ENCODE peak calls at places on chromosomes 13 and 19, in four cellular contexts. One of them, this sample, is unnamed.

GRCh38 chr19:35710784-35711723 is 6.7 kb downstream of the ZBTB32 start:
- DNase-seq in H1: no peak
- DNase-seq in suprapubic skin: no peak
- DNase-seq in A549: no peak
- DNase-seq in this sample: no peak

GRCh38 chr19:2064788-2065524 is 13.9 kb upstream of the MKNK2 start:
- DNase-seq in H1: no peak
- DNase-seq in suprapubic skin: no peak
- DNase-seq in A549: no peak
- DNase-seq in this sample: no peak

GRCh38 chr13:74145249-74145970 is 11.2 kb upstream of the KLF12 start:
- DNase-seq in H1: no peak
- DNase-seq in suprapubic skin: no peak
- DNase-seq in A549: no peak
- DNase-seq in this sample: no peak

GRCh38 chr19:58218899-58219298 is 9.8 kb upstream of the ZNF544 start:
- DNase-seq in H1: no peak
- DNase-seq in suprapubic skin: no peak
- DNase-seq in A549: no peak
- DNase-seq in this sample: no peak

GRCh38 chr13:49452725-49453457 is 8.8 kb downstream of the SETDB2 start:
- DNase-seq in H1: no peak
- DNase-seq in suprapubic skin: no peak
- DNase-seq in A549: no peak
- DNase-seq in this sample: no peak

GRCh38 chr19:13315495-13315894 is 165.3 kb downstream of the IER2 start:
- DNase-seq in H1: no peak
- DNase-seq in suprapubic skin: no peak
- DNase-seq in A549: no peak
- DNase-seq in this sample: no peak

GRCh38 chr13:104466016-104466415 is 1399.8 kb upstream of the SLC10A2 start:
- DNase-seq in H1: no peak
- DNase-seq in suprapubic skin: no peak
- DNase-seq in A549: no peak
- DNase-seq in this sample: no peak

GRCh38 chr13:76812206-76812882 is 73.9 kb downstream of the KCTD12 start:
- DNase-seq in H1: no peak
- DNase-seq in suprapubic skin: peak; percentile 86
- DNase-seq in A549: no peak
- DNase-seq in this sample: no peak

GRCh38 chr19:30450101-30450500 is 77.9 kb downstream of the ZNF536 start:
- DNase-seq in H1: peak; percentile 15
- DNase-seq in suprapubic skin: no peak
- DNase-seq in A549: no peak
- DNase-seq in this sample: no peak

GRCh38 chr13:110965038-110965754 is 50.3 kb upstream of the ANKRD10 start:
- DNase-seq in H1: no peak
- DNase-seq in suprapubic skin: no peak
- DNase-seq in A549: peak; percentile 28
- DNase-seq in this sample: no peak
- H3K27ac ChIP-seq in H1: no peak overlapping the region
- H3K27ac ChIP-seq in suprapubic skin: peak overlapping the region; percentile 67
- H3K27ac ChIP-seq in A549: peak overlapping the region; percentile 70
- H3K27ac ChIP-seq in this sample: no peak overlapping the region

GRCh38 chr19:31518216-31518615 is 169.0 kb upstream of the TSHZ3 start:
- DNase-seq in H1: no peak
- DNase-seq in suprapubic skin: no peak
- DNase-seq in A549: no peak
- DNase-seq in this sample: no peak
- TF ChIP-seq CTCF in H1: no peak
- TF ChIP-seq CTCF in suprapubic skin: no peak
- TF ChIP-seq CTCF in A549: no peak
- TF ChIP-seq CTCF in this sample: no peak

GRCh38 chr13:24630851-24631341 is 49.3 kb upstream of the ATP12A start:
- DNase-seq in H1: peak; percentile 36
- DNase-seq in suprapubic skin: peak; percentile 20
- DNase-seq in A549: no peak
- DNase-seq in this sample: no peak
- TF ChIP-seq POLR2A in H1: no peak
- TF ChIP-seq POLR2A in suprapubic skin: no peak
- TF ChIP-seq POLR2A in A549: no peak
- TF ChIP-seq POLR2A in this sample: no peak

DNA sequence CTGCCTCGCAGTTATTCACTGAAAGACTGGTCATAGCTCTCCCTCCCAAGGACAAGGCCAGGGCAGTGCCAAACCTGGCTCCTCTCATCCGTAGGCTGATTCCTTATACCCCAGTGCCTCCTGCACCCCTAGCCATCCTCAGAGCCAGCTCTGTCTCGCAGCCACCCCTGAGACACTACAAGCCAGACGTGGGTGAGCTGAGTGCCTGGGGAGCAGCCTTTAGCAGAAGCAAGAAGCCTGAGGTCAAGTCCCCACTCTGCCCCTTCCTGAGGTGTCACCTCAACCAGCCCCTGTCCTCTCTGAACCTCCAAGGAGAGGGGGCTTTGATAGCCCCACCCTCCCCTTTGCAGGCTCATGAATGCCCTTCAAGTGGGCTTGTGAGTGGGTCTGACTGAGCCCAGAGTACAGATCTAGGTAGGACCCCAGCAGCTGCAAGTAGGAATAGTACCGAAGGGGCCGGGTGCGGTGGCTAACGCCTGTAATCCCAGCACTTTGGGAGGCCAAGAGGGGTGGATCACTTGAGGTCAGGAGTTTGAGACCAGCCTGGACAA is 14.8 kb upstream of the AKAP8L start:
- DNase-seq in H1: no peak
- DNase-seq in suprapubic skin: no peak
- DNase-seq in A549: no peak
- DNase-seq in this sample: no peak
- H3K27ac ChIP-seq in H1: no peak overlapping the region
- H3K27ac ChIP-seq in suprapubic skin: no peak overlapping the region
- H3K27ac ChIP-seq in A549: peak overlapping the region; percentile 99
- H3K27ac ChIP-seq in this sample: no peak overlapping the region

GRCh38 chr19:33301900-33302174 is 497 bp downstream of the CEBPA start:
- DNase-seq in H1: no peak
- DNase-seq in suprapubic skin: no peak
- DNase-seq in A549: no peak
- DNase-seq in this sample: peak; percentile 56

GRCh38 chr19:33302974-33303790 is 848 bp upstream of the CEBPA start:
- DNase-seq in H1: no peak
- DNase-seq in suprapubic skin: no peak
- DNase-seq in A549: peak; percentile 66
- DNase-seq in this sample: peak; percentile 62

GRCh38 chr19:33301011-33301899 is 1.1 kb downstream of the CEBPA start:
- DNase-seq in H1: no peak
- DNase-seq in suprapubic skin: no peak
- DNase-seq in A549: no peak
- DNase-seq in this sample: peak; percentile 58

GRCh38 chr19:33303791-33304759 is 1.7 kb upstream of the CEBPA start:
- DNase-seq in H1: no peak
- DNase-seq in suprapubic skin: no peak
- DNase-seq in A549: no peak
- DNase-seq in this sample: no peak

DNA sequence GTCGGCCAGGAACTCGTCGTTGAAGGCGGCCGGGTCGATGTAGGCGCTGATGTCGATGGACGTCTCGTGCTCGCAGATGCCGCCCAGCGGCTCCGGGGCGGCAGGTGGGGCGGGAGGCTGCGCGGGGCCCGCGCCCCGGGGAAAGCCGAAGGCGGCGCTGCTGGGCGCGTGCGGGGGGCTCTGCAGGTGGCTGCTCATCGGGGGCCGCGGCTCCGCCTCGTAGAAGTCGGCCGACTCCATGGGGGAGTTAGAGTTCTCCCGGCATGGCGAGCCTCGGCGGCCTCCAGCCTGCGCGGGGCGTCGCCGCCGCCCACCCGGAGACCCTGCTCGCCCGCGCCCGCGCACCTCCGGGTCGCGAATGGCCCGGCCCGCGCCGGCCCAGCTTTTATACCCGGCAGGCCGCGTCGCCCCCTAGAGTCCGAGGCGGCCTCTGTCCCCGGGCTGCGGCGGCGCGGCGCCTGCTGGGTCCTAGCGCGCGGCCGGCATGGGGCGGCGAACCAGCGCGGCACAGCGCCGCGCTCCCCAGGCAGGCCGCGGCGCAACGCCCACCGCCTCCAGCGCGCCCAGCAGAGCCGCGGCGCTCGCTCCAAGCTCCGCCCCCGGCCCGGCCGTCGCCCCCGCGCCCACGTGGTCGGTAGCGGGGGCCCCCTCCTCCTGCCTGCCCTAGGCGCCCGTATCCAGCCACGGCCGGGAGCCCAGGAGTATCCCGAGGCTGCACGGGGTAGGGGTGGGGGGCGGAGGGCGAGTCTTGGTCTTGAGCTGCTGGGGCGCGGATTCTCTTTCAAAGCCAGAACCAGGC is at the start of gene CEBPA:
- DNase-seq in H1: peak; percentile 58
- DNase-seq in suprapubic skin: no peak
- DNase-seq in A549: peak; percentile 95
- DNase-seq in this sample: peak; percentile 93
- TF ChIP-seq CTCF in H1: peak; percentile 55
- TF ChIP-seq CTCF in suprapubic skin: peak; percentile 81
- TF ChIP-seq CTCF in A549: peak; percentile 99
- TF ChIP-seq CTCF in this sample: peak; percentile 35

DNA sequence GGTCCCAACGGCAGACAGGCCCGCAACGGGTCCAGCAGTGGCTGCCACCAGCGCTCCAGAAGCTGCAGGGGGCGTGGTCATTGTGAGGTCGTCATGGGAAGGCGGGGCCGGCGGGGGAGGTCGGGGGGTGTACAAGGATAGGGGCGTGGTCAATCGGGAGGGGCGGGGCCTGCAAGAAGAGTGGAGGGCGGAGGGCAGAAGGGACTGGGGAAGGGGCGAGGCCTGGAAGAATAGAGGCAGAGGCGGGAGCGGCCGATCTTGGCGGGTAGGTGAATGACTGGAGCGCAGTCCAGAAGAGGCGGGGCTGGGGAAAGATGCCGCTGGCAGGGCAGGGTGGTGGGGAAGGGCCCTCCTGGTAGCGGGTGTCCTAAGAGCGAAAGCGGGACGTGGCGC is 4.3 kb downstream of the FUZ start:
- DNase-seq in H1: peak; percentile 94
- DNase-seq in suprapubic skin: peak; percentile 99
- DNase-seq in A549: peak; percentile 88
- DNase-seq in this sample: peak; percentile 98
- TF ChIP-seq POLR2A in H1: peak; percentile 66
- TF ChIP-seq POLR2A in suprapubic skin: no peak
- TF ChIP-seq POLR2A in A549: no peak
- TF ChIP-seq POLR2A in this sample: no peak

GRCh38 chr19:33518541-33518940 is 3.0 kb downstream of the PEPD start:
- DNase-seq in H1: no peak
- DNase-seq in suprapubic skin: no peak
- DNase-seq in A549: no peak
- DNase-seq in this sample: no peak
- H3K27ac ChIP-seq in H1: no peak overlapping the region
- H3K27ac ChIP-seq in suprapubic skin: no peak overlapping the region
- H3K27ac ChIP-seq in A549: no peak overlapping the region
- H3K27ac ChIP-seq in this sample: no peak overlapping the region

This sample was measured in right lobe of liver.